ENCODE peak calls at places on chromosomes 11 and 22, in six cellular contexts. F is transverse colon, W is neural progenitor cell, K is mesendoderm, Y is sigmoid colon, Q is A549. I is an unnamed sample.

GRCh38 chr11:127733552-127733951 is 733.0 kb upstream of the KIRREL3 start:
- DNase-seq in F (no peak), Q (no peak), K (peak; percentile 85), Y (no peak), W (no peak), I (no peak)

GRCh38 chr22:39349506-39349966 is 255 bp upstream of the SYNGR1 start:
- DNase-seq in Q (no peak), W (peak; percentile 88), Y (no peak), K (peak; percentile 42), F (peak; percentile 27), I (peak; percentile 12)

GRCh38 chr11:31117038-31117437 is 252.5 kb downstream of the DCDC1 start:
- DNase-seq in Q (no peak), W (no peak), K (no peak), Y (no peak), F (no peak), I (no peak)

GRCh38 chr11:3823303-3823702 is 14.9 kb downstream of the PGAP2 start:
- DNase-seq in K (no peak), Q (peak; percentile 29), F (no peak), Y (no peak), W (no peak), I (no peak)

GRCh38 chr11:61921446-61921845 is 4.1 kb upstream of the RAB3IL1 start:
- DNase-seq in F (no peak), Q (no peak), K (no peak), W (no peak), Y (no peak), I (no peak)

GRCh38 chr11:961921-962320 is 36.3 kb downstream of the AP2A2 start:
- DNase-seq in Q (no peak), F (no peak), W (no peak), Y (no peak), K (no peak), I (no peak)

GRCh38 chr22:45310331-45311032 is 748 bp downstream of the FAM118A start:
- DNase-seq in Q (no peak), W (peak; percentile 46), Y (peak; percentile 76), F (no peak), K (peak; percentile 15), I (no peak)

GRCh38 chr11:77267910-77268309 is 33.6 kb downstream of the GDPD4 start:
- DNase-seq in W (no peak), Y (no peak), Q (no peak), K (no peak), F (no peak), I (no peak)

GRCh38 chr11:13859986-13860385 is 102.5 kb upstream of the SPON1 start:
- DNase-seq in K (no peak), Y (no peak), F (no peak), W (no peak), Q (no peak), I (peak; percentile 50)

GRCh38 chr22:37716708-37717107 is 19.9 kb downstream of the TRIOBP start:
- DNase-seq in Q (no peak), K (no peak), W (no peak), Y (no peak), F (no peak), I (no peak)

GRCh38 chr11:61700221-61700620 is 20.0 kb downstream of the DAGLA start:
- DNase-seq in K (peak; percentile 56), F (peak; percentile 87), W (no peak), Q (peak; percentile 88), Y (no peak), I (no peak)

GRCh38 chr22:49975543-49976389 is 15.2 kb downstream of the PIM3 start:
- DNase-seq in Q (peak; percentile 41), K (peak; percentile 54), Y (peak; percentile 69), W (peak; percentile 52), F (peak; percentile 37), I (peak; percentile 60)

GRCh38 chr22:19738664-19739447 is 15.5 kb downstream of the GP1BB start:
- DNase-seq in Y (no peak), Q (no peak), W (no peak), F (no peak), K (no peak), I (no peak)

GRCh38 chr22:44537016-44537936 is 39.2 kb upstream of the RTL6 start:
- DNase-seq in F (no peak), W (no peak), Y (no peak), Q (no peak), K (no peak), I (no peak)

GRCh38 chr11:126140106-126140931 is 71.1 kb downstream of the RPUSD4 start:
- DNase-seq in Y (peak; percentile 80), F (no peak), W (no peak), Q (no peak), K (no peak), I (no peak)

GRCh38 chr11:130675456-130675855 is 227.0 kb downstream of the ADAMTS15 start:
- DNase-seq in Y (peak; percentile 92), F (peak; percentile 14), K (no peak), Q (no peak), W (no peak), I (no peak)

GRCh38 chr11:70662691-70663098 is 264.4 kb downstream of the CTTN start:
- DNase-seq in K (peak; percentile 44), F (no peak), W (no peak), Y (no peak), Q (no peak), I (no peak)

GRCh38 chr11:70663815-70664214 is 265.5 kb downstream of the CTTN start:
- DNase-seq in Q (no peak), W (no peak), K (no peak), Y (no peak), F (no peak), I (no peak)

GRCh38 chr11:70660889-70661197 is 262.5 kb downstream of the CTTN start:
- DNase-seq in Y (no peak), F (no peak), K (no peak), W (no peak), Q (no peak), I (no peak)

GRCh38 chr11:70660059-70660888 is 261.9 kb downstream of the CTTN start:
- DNase-seq in Y (no peak), W (no peak), F (no peak), Q (no peak), K (no peak), I (no peak)

DNA sequence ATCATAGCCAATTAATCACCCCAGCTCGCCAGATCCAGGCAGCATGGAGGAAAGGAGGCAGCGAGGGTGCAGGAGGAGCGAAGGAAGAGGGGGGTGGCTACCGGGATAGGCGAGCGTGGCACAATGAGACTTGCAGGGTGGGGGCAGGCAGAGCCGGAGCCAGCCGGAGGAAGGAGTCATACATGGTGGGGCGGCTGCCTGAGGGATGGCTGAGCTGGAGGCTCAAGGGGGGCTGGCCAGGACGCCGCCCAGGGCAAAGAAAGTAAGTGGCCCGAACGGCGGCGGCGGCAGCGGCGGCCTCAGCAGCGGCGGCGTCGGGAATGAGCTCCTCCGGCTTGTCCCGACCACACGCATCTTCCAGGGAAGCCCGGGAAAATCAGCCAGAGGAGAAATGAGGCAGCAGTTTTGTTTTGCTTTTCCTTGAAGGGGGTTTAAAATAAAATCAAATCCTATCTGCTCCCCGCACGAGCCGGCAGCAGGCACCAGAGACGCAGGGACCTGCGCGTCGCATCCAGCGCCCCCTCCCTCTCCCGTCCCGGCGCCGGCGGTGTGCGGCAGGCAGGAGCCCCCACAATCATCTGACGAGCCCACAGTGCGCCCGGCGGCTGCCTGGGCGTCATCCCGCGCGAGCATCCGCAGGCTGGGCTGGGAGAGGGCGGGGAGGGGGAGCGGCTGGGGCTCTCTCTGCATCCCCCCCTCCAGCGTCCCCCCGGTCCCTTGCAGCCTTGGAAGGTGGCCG is 263.6 kb downstream of the CTTN start:
- DNase-seq in W (peak; percentile 72), Y (no peak), Q (no peak), F (no peak), K (peak; percentile 72), I (no peak)
- H3K4me3 ChIP-seq in W (peak overlapping the region; percentile 57), Y (peak overlapping the region; percentile 40), Q (no peak overlapping the region), F (no peak overlapping the region), K (peak overlapping the region; percentile 30), I (no peak overlapping the region)

GRCh38 chr11:74954199-74954598 is 5.1 kb downstream of the SPCS2 start:
- DNase-seq in Q (no peak), Y (no peak), W (no peak), F (no peak), K (no peak), I (no peak)
- H3K4me1 ChIP-seq in Q (peaks cover 12% of the 10 kb centered on the region), Y (peaks cover 65% of the 10 kb centered on the region), W (peaks cover 5% of the 10 kb centered on the region), F (peaks cover 33% of the 10 kb centered on the region), K (peaks cover 2% of the 10 kb centered on the region), I (peaks cover 87% of the 10 kb centered on the region)

GRCh38 chr11:66719111-66719872 is 9.7 kb downstream of the SPTBN2 start:
- DNase-seq in Q (no peak), K (no peak), Y (no peak), F (no peak), W (no peak), I (no peak)

GRCh38 chr11:66720899-66721470 is 8.0 kb downstream of the SPTBN2 start:
- DNase-seq in W (no peak), F (no peak), K (no peak), Q (no peak), Y (no peak), I (no peak)

GRCh38 chr11:66717925-66718319 is 11.1 kb downstream of the SPTBN2 start:
- DNase-seq in K (no peak), Y (no peak), W (no peak), F (no peak), Q (no peak), I (no peak)

GRCh38 chr11:66720223-66720898 is 8.7 kb downstream of the SPTBN2 start:
- DNase-seq in W (peak; percentile 79), Q (peak; percentile 37), Y (no peak), F (peak; percentile 51), K (peak; percentile 93), I (no peak)

DNA sequence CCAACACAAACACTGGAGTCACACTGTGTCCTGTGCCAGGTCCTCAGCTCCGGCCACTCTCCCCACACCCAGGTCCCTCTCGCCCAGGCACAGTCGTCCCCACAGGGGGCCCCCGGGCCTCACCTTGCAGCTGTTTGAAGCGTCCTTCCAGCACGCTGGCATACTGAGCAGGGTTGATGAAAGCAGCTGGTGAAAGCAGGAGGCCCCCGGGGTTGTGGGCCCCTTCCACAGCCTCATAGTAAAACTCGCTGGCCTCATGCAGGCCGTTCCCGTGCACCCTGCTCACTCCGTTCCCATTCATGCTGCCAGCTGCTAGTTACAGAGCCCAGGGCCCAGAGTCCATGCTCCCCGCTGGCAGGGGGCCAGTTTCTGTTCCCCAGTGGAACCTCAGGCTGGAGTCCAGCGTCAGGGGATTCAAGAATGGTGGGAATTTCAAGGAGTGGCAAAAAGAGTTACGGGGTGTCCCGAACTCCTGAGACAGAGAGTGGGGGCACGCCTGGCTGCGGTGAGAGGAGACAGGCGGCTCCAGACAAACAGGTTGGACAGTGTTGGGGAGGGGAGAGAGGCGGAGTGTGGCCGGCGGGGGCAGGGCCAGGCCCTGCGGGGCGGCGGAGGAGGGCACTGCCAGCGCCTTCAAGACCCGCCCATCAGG is 10.6 kb downstream of the SPTBN2 start:
- DNase-seq in Y (no peak), Q (no peak), F (peak; percentile 54), W (no peak), K (no peak), I (no peak)
- H3K4me3 ChIP-seq in Y (no peak overlapping the region), Q (no peak overlapping the region), F (no peak overlapping the region), W (no peak overlapping the region), K (no peak overlapping the region), I (no peak overlapping the region)

GRCh38 chr22:25747245-25747944 is 5.4 kb downstream of the MYO18B start:
- DNase-seq in Q (peak; percentile 87), K (no peak), Y (no peak), W (no peak), F (peak; percentile 56), I (no peak)

GRCh38 chr22:25749420-25750169 is 7.6 kb downstream of the MYO18B start:
- DNase-seq in W (no peak), Y (no peak), Q (no peak), F (no peak), K (no peak), I (no peak)

GRCh38 chr22:25748704-25749103 is 6.7 kb downstream of the MYO18B start:
- DNase-seq in W (no peak), K (no peak), Q (no peak), Y (no peak), F (peak; percentile 69), I (no peak)

GRCh38 chr22:25746012-25746373 is 4.0 kb downstream of the MYO18B start:
- DNase-seq in W (no peak), Y (no peak), Q (no peak), K (no peak), F (no peak), I (no peak)

GRCh38 chr22:25748140-25748539 is 6.2 kb downstream of the MYO18B start:
- DNase-seq in Y (no peak), W (no peak), K (no peak), Q (no peak), F (no peak), I (no peak)
- H3K4me1 ChIP-seq in Y (no peaks in the 10 kb centered on the region), W (no peaks in the 10 kb centered on the region), K (no peaks in the 10 kb centered on the region), Q (peaks cover 45% of the 10 kb centered on the region), F (peaks cover 18% of the 10 kb centered on the region), I (no peaks in the 10 kb centered on the region)

I was measured in CD4-positive, alpha-beta memory T cell.